ENCODE peak calls at places on chromosomes 12 and 14, in ten cellular contexts. D is Panc1, Y is HCT116, B is AG10803, H is ascending aorta, Z is spleen, N is HFF-Myc, L is left ventricle myocardium inferior, C is AG04450, U is colonic mucosa. W is an unnamed sample.

GRCh38 chr14:37551119-37551518 is 43.9 kb downstream of the FOXA1 start:
- DNase-seq in D (no peak), Y (no peak), B (no peak), H (no peak), Z (no peak), N (no peak), L (no peak), C (no peak), U (no peak), W (no peak)

GRCh38 chr12:108629824-108630476 is 3.7 kb downstream of the SELPLG start:
- DNase-seq in D (no peak), Y (no peak), B (peak; percentile 81), H (no peak), Z (peak; percentile 82), N (no peak), L (no peak), C (no peak), U (no peak), W (no peak)

GRCh38 chr12:107544947-107545346 is 140.7 kb upstream of the PWP1 start:
- DNase-seq in D (no peak), Y (no peak), B (peak; percentile 73), H (no peak), Z (no peak), N (no peak), L (no peak), C (no peak), U (no peak), W (peak; percentile 34)

GRCh38 chr12:114918535-114919233 is 234.7 kb upstream of the TBX3 start:
- DNase-seq in D (peak; percentile 73), Y (no peak), B (peak; percentile 84), H (no peak), Z (no peak), N (no peak), L (no peak), C (no peak), U (no peak), W (no peak)

GRCh38 chr12:18926188-18926587 is 188.3 kb downstream of the CAPZA3 start:
- DNase-seq in D (no peak), Y (no peak), B (no peak), H (no peak), Z (no peak), N (no peak), L (no peak), C (no peak), U (no peak), W (no peak)

GRCh38 chr14:100907240-100907639 is 3.7 kb upstream of the RTL1 start:
- DNase-seq in D (no peak), Y (no peak), B (no peak), H (no peak), Z (no peak), N (no peak), L (no peak), C (no peak), U (no peak), W (no peak)

GRCh38 chr12:125467363-125467762 is 402.1 kb downstream of the AACS start:
- DNase-seq in D (no peak), Y (no peak), B (no peak), H (no peak), Z (no peak), N (no peak), L (no peak), C (no peak), U (no peak), W (no peak)

GRCh38 chr14:65813760-65814387 is 401.3 kb downstream of the FUT8 start:
- DNase-seq in D (no peak), Y (no peak), B (no peak), H (no peak), Z (no peak), N (no peak), L (no peak), C (no peak), U (no peak), W (no peak)

GRCh38 chr12:64175254-64175945 is 46.7 kb downstream of the KICS2 start:
- DNase-seq in D (no peak), Y (no peak), B (peak; percentile 89), H (no peak), Z (no peak), N (no peak), L (no peak), C (no peak), U (no peak), W (no peak)

GRCh38 chr14:22794533-22794932 is 20.7 kb downstream of the SLC7A7 start:
- DNase-seq in D (no peak), Y (no peak), B (no peak), H (no peak), Z (no peak), N (no peak), L (no peak), C (no peak), U (no peak), W (no peak)

GRCh38 chr14:52380294-52380693 is 66.2 kb downstream of the PTGER2 start:
- DNase-seq in D (no peak), Y (no peak), B (peak; percentile 33), H (no peak), Z (no peak), N (no peak), L (no peak), C (no peak), U (no peak), W (no peak)

GRCh38 chr12:84912191-84913142 is at the start of gene SLC6A15:
- DNase-seq in D (no peak), Y (no peak), B (peak; percentile 75), H (no peak), Z (no peak), N (peak; percentile 49), L (no peak), C (no peak), U (no peak), W (peak; percentile 58)

DNA sequence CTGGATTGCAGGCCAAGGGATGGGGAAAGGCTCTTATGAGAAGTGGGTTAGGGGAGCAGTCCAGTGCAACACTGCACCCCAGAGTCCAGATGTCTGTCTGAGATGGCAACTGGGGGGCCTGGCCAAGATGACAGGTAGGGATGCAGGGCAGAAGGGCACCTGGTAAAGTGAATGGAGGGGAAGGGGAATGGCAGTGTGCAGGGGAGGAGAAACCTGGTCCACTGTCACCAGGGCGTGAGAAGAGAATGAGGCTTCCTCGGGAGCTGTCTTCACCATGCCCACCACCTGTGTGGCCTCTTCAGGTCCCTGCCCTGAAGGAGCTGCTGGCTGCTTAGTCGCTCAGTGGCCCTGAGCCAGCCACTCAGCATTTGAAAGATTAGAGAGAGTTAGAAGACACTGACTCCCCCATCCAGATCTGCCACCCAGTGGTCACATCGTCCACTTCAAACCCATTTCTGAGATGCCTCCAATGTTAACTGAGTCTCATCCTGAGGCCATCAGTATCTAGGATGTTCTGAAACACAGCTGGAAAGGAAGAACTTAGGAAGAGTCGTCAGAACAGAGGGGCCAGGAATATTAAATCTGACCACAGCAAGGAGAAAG is 57.3 kb downstream of the PLEKHG3 start:
- DNase-seq in D (no peak), Y (no peak), B (no peak), H (no peak), Z (peak; percentile 52), N (no peak), L (no peak), C (no peak), U (no peak), W (no peak)
- TF ChIP-seq CTCF in D (peak; percentile 8), Y (peak; percentile 38), B (peak; percentile 16), H (peak; percentile 2), Z (no peak), N (no peak), L (no peak), C (peak; percentile 15), U (no peak), W (peak; percentile 6)

DNA sequence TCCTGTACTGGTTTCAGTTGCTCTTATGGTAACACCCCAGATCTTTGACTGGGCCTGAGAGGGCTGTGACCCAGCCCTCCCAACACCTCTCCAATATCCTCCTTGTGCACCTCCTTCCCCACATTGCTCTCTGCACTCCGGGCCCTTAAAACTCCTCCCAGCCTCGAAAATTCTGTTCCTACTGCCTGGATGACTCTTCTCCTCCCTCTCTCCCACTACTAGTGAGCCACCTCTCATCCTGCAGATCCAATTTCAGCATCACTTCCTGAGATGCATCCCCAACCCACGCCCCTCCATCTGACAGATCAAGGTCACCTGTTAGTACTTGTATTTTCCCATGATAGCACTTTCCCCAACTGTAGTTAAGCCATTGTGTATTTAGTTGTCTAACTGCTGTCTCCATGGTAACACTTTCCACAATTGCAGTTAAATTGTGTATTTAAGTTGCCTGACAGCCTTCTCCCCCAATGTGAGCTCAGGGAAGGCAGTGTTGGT is 11.5 kb upstream of the NT5DC3 start:
- DNase-seq in D (no peak), Y (no peak), B (no peak), H (no peak), Z (no peak), N (peak; percentile 46), L (no peak), C (no peak), U (no peak), W (no peak)
- H3K4me3 ChIP-seq in D (no peak overlapping the region), Y (no peak overlapping the region), B (no peak overlapping the region), H (no peak overlapping the region), Z (no peak overlapping the region), N (no peak overlapping the region), L (no peak overlapping the region), C (no peak overlapping the region), U (no peak overlapping the region), W (no peak overlapping the region)

GRCh38 chr12:44961887-44962286 is 85.8 kb upstream of the NELL2 start:
- DNase-seq in D (no peak), Y (no peak), B (no peak), H (no peak), Z (no peak), N (no peak), L (no peak), C (no peak), U (no peak), W (no peak)

GRCh38 chr12:44960423-44960822 is 84.3 kb upstream of the NELL2 start:
- DNase-seq in D (no peak), Y (no peak), B (no peak), H (no peak), Z (no peak), N (no peak), L (no peak), C (no peak), U (no peak), W (no peak)

DNA sequence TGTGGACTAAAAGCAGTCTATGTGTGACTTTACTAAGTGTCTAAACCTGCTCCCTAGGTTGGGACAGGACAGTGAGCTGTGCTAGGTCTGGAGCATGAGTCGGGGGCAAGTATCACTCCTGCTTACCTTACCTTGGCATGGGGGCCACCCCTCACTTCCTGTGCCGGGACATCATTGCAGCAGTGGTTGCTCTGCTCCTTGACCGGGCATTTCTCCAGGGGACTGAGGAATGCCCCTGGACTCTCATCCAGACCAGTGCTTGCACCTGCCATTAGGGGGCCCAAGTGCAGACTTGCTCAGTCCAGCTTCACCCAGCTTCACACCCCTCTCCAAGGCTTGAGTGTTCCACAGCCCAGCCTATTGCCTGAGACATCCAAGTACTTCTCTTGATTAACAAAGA is 84.7 kb upstream of the NELL2 start:
- DNase-seq in D (no peak), Y (peak; percentile 19), B (no peak), H (no peak), Z (no peak), N (no peak), L (no peak), C (no peak), U (no peak), W (no peak)
- TF ChIP-seq CTCF in D (no peak), Y (peak; percentile 49), B (no peak), H (no peak), Z (no peak), N (peak; percentile 20), L (no peak), C (no peak), U (no peak), W (no peak)

DNA sequence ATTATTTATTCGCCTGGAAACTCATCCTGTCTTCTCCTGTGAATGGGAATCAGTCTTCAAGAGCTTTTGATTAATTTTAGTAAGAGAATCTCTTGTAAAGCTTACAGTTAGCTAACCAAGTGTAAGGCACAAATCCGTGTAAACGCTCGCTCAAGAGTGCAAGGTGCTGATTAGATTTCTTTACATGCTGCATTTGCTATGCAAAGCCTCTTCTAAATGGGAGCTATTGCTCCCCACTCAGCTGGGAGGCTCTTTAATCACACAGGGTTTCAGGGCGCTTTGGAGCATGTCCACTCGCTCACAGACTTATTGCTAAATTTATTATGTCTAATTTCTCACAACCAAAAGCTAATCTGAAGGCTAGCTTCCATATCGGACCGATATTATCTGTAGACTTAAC is 5.0 kb downstream of the FLRT2 start:
- DNase-seq in D (no peak), Y (no peak), B (no peak), H (no peak), Z (no peak), N (no peak), L (no peak), C (no peak), U (no peak), W (no peak)
- H3K4me3 ChIP-seq in D (no peak overlapping the region), Y (no peak overlapping the region), B (peak overlapping the region; percentile 94), H (peak overlapping the region; percentile 74), Z (peak overlapping the region; percentile 73), N (peak overlapping the region; percentile 91), L (peak overlapping the region; percentile 73), C (peak overlapping the region; percentile 82), U (no peak overlapping the region), W (peak overlapping the region; percentile 73)